ENCODE peak calls at places on chromosomes 6 and 20, in nine cellular contexts. Y, V, S, I, E, B, U, X and M are unnamed samples. For H3K9me3, the result is how much of the 10 kb centered on the place peaks cover.

GRCh38 chr6:84774174-84775158 is 10.1 kb upstream of the TBX18 start:
- DNase-seq in E (peak), X (no peak), U (peak), I (peak), Y (no peak), V (peak), B (peak), S (no peak), M (peak)

GRCh38 chr20:53001502-53002301 is 29.5 kb downstream of the TSHZ2 start:
- DNase-seq in I (no peak), V (no peak), B (no peak), X (peak), U (no peak), E (peak), S (no peak), Y (peak), M (no peak)

GRCh38 chr6:106180208-106180607 is 94.1 kb downstream of the PRDM1 start:
- DNase-seq in V (no peak), B (no peak), U (no peak), I (no peak), S (no peak), E (no peak), X (no peak), Y (no peak), M (no peak)

GRCh38 chr6:79377830-79378460 is 143.5 kb upstream of the HMGN3 start:
- DNase-seq in I (no peak), V (no peak), Y (no peak), U (no peak), E (peak), B (no peak), S (peak), X (no peak), M (no peak)

GRCh38 chr20:24949756-24950127 is 673 bp downstream of the CST7 start:
- DNase-seq in X (no peak), Y (no peak), U (no peak), E (no peak), I (no peak), B (no peak), S (no peak), V (peak), M (no peak)

GRCh38 chr6:12751694-12752304 is 35.2 kb downstream of the PHACTR1 start:
- DNase-seq in Y (peak), U (no peak), S (peak), X (peak), E (peak), B (peak), V (peak), I (peak), M (peak)

GRCh38 chr6:2733324-2733723 is 17.4 kb downstream of the MYLK4 start:
- DNase-seq in I (peak), V (no peak), X (peak), E (peak), U (peak), B (peak), Y (peak), S (no peak), M (peak)

GRCh38 chr6:12024715-12025434 is 12.8 kb downstream of the HIVEP1 start:
- DNase-seq in B (no peak), V (no peak), I (no peak), S (peak), E (peak), U (no peak), X (peak), Y (no peak), M (no peak)

GRCh38 chr6:54910326-54910952 is 63.9 kb downstream of the FAM83B start:
- DNase-seq in B (no peak), V (no peak), E (peak), S (no peak), I (no peak), X (no peak), U (no peak), Y (no peak), M (no peak)

GRCh38 chr6:73152998-73153757 is 72.1 kb downstream of the KHDC1L start:
- DNase-seq in X (no peak), S (peak), V (no peak), B (no peak), E (peak), Y (no peak), U (no peak), I (no peak), M (no peak)

GRCh38 chr20:33181482-33182093 is 13.6 kb downstream of the BPIFA2 start:
- DNase-seq in Y (no peak), X (no peak), I (no peak), U (no peak), V (no peak), S (no peak), E (no peak), B (no peak), M (no peak)
- TF ChIP-seq CTCF in Y (no peak), X (no peak), I (no peak), U (no peak), V (no peak), S (peak), E (no peak), B (no peak), M (no peak)

GRCh38 chr6:8639928-8640649 is 204.7 kb upstream of the SLC35B3 start:
- DNase-seq in Y (no peak), U (no peak), E (no peak), X (no peak), S (no peak), V (no peak), B (no peak), I (no peak), M (no peak)
- H3K9me3 ChIP-seq in Y (under half), U (under half), E (under half), X (under half), S (under half), V (under half), B (under half), I (under half), M (under half)

GRCh38 chr20:45097485-45098095 is 3.3 kb downstream of the KCNS1 start:
- DNase-seq in Y (no peak), U (peak), E (peak), B (no peak), I (no peak), X (peak), V (peak), S (no peak), M (no peak)

GRCh38 chr20:45101333-45101850 is 465 bp upstream of the KCNS1 start:
- DNase-seq in X (no peak), B (no peak), U (no peak), E (no peak), I (no peak), Y (no peak), V (no peak), S (no peak), M (no peak)

GRCh38 chr20:45098096-45098773 is 2.7 kb downstream of the KCNS1 start:
- DNase-seq in B (no peak), X (peak), I (no peak), S (no peak), V (no peak), E (peak), U (peak), Y (no peak), M (no peak)

GRCh38 chr20:45103072-45103471 is 2.1 kb upstream of the KCNS1 start:
- DNase-seq in E (no peak), I (no peak), V (no peak), U (no peak), Y (no peak), B (no peak), X (no peak), S (no peak), M (no peak)

DNA sequence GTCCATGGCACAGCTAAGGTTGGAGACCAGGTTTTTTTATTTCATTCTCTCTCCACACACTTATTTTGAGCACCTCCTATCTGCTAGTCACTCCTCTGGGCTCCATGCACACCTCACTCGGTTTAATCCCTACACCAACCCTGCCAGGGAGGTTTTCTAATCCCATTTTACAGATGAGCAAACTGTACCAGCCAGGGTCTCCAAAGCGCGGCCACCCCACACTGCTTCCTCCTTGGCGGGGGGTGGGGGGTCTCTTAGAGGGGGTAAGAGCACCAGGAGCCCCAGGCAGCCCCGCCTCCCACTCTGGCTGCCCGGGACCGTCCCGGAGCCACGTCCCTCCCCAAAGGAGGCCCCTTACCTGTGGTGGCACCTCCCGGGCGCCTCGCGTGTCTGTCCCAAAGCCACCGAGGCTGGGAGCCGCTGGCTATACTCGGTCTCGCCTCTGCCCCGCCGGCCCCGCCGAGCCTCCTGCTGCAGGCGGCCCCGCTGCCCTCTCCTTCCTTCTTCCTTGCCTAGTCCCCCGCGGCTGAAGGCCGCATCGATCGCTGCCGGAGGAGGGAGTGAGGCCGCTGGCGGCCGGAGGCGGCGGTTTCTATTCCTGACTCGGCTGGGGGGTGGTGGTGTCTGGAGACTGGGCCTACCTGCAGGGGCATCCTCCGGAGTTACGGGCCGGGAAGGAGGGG is at the start of gene KCNS1:
- DNase-seq in S (no peak), I (no peak), X (no peak), U (peak), Y (no peak), V (peak), B (no peak), E (peak), M (no peak)
- TF ChIP-seq CTCF in S (no peak), I (no peak), X (no peak), U (no peak), Y (no peak), V (no peak), B (no peak), E (peak), M (no peak)

DNA sequence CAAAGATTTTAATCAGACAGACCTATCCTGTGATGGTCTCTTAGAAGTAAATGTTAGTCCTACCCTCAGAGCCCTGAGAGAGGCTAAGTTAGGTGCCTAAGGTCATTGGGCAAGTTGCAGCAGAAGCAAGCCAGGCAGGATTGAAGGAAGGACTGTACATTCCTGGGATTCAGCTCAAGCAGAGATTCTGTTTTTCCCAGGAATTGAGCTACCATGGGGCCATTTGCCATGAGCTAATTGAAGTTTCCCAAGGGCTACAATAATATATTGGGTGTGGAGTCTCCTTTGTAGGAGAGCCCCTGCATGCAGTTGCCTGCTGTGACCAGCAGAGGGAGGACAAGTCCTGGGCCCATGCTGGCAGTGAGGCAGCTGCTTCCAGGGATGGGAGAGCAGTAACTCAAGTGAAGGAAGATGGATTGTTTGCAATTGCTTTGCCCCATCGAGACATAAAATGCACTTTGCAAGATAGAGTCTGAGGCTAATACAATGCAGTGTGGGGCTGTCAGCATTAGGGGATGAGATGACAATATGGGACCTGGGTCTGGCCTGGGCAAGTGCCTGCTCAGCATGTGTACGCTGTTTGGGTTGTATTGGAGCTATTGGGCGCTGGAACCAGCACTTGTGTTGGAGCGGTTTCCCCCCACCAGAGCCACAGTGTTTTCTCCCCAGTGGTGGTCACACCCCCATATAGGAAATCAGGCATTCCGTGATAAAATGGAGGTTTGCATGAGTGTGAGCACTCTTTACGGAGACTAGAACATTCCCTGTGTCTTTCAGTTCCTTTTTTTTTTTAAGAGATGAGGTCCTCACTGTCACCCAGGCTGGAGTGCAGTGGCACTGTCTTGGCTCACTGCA is 27.9 kb downstream of the DNMT3B start:
- DNase-seq in Y (peak), U (peak), B (peak), E (peak), V (peak), S (peak), X (peak), I (peak), M (peak)
- H3K9me3 ChIP-seq in Y (under half), U (under half), B (under half), E (under half), V (under half), S (under half), X (under half), I (under half), M (under half)

GRCh38 chr6:95203153-95203754 is 374.1 kb upstream of the MANEA start:
- DNase-seq in E (peak), X (peak), U (no peak), B (no peak), Y (peak), S (peak), V (no peak), I (no peak), M (no peak)
- TF ChIP-seq CTCF in E (peak), X (peak), U (peak), B (peak), Y (peak), S (peak), V (no peak), I (peak), M (peak)

GRCh38 chr6:168381726-168382458 is 59.1 kb upstream of the SMOC2 start:
- DNase-seq in S (no peak), X (no peak), V (no peak), E (no peak), B (no peak), I (no peak), U (peak), Y (no peak), M (no peak)
- H3K9me3 ChIP-seq in S (under half), X (under half), V (under half), E (under half), B (under half), I (under half), U (under half), Y (under half), M (under half)

GRCh38 chr6:13978787-13979186 is 54.0 kb downstream of the RNF182 start:
- DNase-seq in I (no peak), X (no peak), V (no peak), U (no peak), S (no peak), Y (no peak), B (no peak), E (no peak), M (no peak)
- TF ChIP-seq CTCF in I (no peak), X (no peak), V (no peak), U (no peak), S (no peak), Y (no peak), B (no peak), E (no peak), M (no peak)

DNA sequence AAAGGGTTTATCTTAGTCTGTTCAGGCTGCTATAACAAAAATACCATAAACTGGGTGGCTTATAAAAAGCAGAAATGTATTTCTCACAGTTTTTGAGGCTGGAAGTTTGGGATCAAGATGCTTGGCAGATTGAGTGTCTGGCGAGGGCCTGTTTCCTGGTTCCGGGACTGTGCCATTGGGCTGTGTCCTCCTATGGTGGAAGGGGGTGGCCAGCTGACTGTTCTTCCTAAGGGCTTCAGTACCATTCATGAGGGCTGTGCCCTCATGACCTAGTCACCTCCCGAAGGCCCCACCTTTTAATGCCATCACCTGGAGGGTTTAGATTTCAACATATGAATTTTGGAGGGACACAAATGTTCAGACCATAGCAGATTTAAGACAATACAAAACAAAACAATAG is 91.2 kb downstream of the ARID1B start:
- DNase-seq in Y (no peak), E (no peak), I (no peak), S (no peak), X (no peak), U (no peak), V (no peak), B (no peak), M (no peak)
- H3K9me3 ChIP-seq in Y (under half), E (under half), I (under half), S (under half), X (under half), U (under half), V (under half), B (under half), M (under half)

DNA sequence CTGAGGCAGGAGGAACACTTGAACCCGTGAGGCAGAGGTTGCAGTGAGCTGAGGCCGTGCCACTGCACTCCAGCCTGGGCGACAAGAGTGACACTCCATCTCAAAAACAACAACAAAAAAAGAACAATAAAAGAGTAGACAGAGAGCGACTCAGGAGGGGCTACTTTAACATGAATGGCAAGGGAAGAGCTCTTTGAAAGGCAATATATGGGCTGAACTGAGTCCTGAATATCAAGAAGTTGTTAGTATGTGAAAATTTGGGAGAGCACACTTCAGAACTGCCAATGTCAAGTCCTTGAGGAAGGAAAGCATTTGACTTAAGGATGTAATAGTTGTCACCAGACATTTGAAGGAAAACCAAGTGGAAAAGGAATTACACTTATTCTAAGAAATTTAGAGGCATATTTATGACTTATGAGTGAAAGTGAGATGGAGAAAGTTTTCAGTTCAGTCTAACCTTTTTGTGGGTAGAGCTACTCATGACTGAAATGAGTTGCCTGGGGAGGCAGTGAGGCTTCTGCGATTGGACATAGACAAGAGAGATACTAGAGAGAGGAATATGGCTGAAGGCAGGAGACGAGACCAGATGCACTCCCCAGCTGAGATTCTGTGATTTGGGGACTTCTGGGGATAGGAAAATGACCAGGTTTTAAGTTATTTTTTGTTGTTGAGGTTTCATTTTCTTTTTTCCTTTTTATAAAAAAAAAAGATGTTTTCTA is 48.6 kb upstream of the SLC16A10 start:
- DNase-seq in X (no peak), I (no peak), E (no peak), Y (no peak), U (no peak), V (no peak), S (no peak), B (no peak), M (no peak)
- TF ChIP-seq CTCF in X (no peak), I (no peak), E (no peak), Y (no peak), U (no peak), V (no peak), S (no peak), B (no peak), M (no peak)

DNA sequence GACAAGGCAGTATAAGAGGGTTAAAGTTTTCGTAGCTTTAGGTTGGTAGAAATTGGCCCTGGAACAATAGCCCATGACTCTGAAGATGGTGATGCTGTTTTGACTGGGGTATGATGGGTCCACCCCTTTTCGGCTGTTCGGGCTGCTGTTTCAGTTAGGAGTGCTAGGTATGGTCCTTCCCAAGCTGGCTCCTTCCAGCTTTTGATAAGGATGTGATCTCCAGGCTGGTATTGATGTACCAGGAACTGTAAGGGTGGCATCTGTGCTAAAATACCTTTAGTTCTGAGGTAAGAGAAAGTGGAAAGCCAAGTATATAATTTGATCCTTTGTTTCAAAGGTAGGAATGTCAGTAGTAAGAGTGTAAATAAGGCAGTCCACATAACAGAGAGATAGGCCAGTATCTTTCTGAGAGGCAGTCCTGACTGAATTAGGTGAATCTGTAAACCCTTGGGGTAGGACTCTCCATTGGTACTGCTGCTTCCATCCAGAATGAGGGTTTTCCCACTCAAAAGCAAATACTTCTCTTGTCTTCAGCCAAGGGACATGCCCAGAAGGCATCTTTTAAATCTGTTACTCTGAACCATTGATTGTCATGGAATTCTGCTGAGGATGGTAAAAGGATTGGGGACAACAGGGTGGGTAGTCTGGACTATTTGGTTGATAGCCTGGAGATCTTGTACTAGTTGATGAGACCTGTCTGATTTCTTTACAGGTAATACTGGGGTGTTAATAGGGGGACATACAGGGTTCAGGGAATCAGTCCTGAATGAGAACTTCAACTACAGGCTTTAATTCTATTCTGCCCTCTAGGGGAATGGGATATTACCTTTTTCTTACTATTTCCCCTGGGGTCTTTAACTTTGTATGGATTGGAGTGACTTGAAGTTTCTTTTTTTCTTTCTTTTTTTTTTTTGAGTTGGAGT is 6.1 kb upstream of the ZNFX1 start:
- DNase-seq in E (no peak), S (peak), Y (peak), U (no peak), X (no peak), V (no peak), I (no peak), B (no peak), M (no peak)
- H3K9me3 ChIP-seq in E (under half), S (under half), Y (under half), U (under half), X (under half), V (under half), I (under half), B (half or more), M (half or more)